ENCODE peak calls at places on chromosomes 16 and 17, in five cellular contexts. M, N, L, B and I are unnamed samples.

GRCh38 chr17:83106913-83107655 is 27.7 kb downstream of the METRNL start:
- DNase-seq in B (no peak), N (no peak), M (no peak), L (no peak), I (no peak)

GRCh38 chr16:4692460-4693295 is 684 bp upstream of the NUDT16L1 start:
- DNase-seq in N (no peak), M (no peak), B (no peak), L (no peak), I (peak)

GRCh38 chr16:85384831-85385462 is 228.2 kb upstream of the GSE1 start:
- DNase-seq in N (no peak), B (peak), M (no peak), L (no peak), I (peak)

GRCh38 chr17:56203430-56203829 is 50.2 kb downstream of the ANKFN1 start:
- DNase-seq in B (no peak), M (peak), L (no peak), N (no peak), I (no peak)

GRCh38 chr16:53744449-53744848 is 40.5 kb downstream of the FTO start:
- DNase-seq in L (no peak), B (no peak), N (no peak), M (no peak), I (no peak)

GRCh38 chr16:56514845-56515244 is 5.0 kb downstream of the BBS2 start:
- DNase-seq in N (no peak), B (no peak), L (no peak), M (no peak), I (no peak)

GRCh38 chr17:28928061-28928460 is 23.3 kb downstream of the PHF12 start:
- DNase-seq in B (no peak), L (no peak), M (no peak), N (no peak), I (no peak)

GRCh38 chr17:73757324-73757942 is 113.2 kb upstream of the SDK2 start:
- DNase-seq in N (no peak), M (no peak), L (no peak), B (no peak), I (no peak)

GRCh38 chr17:6668727-6669425 is 17.3 kb downstream of the C17orf100 start:
- DNase-seq in M (no peak), N (no peak), B (no peak), L (no peak), I (no peak)

GRCh38 chr17:17983776-17984175 is 11.1 kb downstream of the DRC3 start:
- DNase-seq in M (no peak), N (no peak), L (no peak), B (no peak), I (no peak)

GRCh38 chr16:68377667-68378420 is 67.0 kb downstream of the PRMT7 start:
- DNase-seq in B (no peak), L (no peak), M (no peak), N (no peak), I (no peak)

GRCh38 chr17:68707032-68707431 is 105.9 kb upstream of the FAM20A start:
- DNase-seq in M (no peak), B (no peak), N (no peak), L (no peak), I (no peak)

GRCh38 chr16:57304169-57305061 is 19.9 kb upstream of the PLLP start:
- DNase-seq in M (peak), N (no peak), B (peak), L (no peak), I (peak)

GRCh38 chr16:50276128-50276444 is 9.7 kb downstream of the ADCY7 start:
- DNase-seq in N (no peak), L (no peak), M (no peak), B (no peak), I (no peak)

GRCh38 chr17:17057057-17057551 is 14.8 kb downstream of the MPRIP start:
- DNase-seq in L (no peak), B (no peak), N (no peak), M (no peak), I (peak)

GRCh38 chr16:75029854-75030253 is 31.0 kb downstream of the ZNRF1 start:
- DNase-seq in N (peak), M (peak), B (no peak), L (no peak), I (peak)

GRCh38 chr16:2035431-2036199 is 8.9 kb downstream of the NHERF2 start:
- DNase-seq in L (no peak), B (peak), N (no peak), M (no peak), I (peak)

GRCh38 chr17:705863-706262 is 8.8 kb downstream of the VPS53 start:
- DNase-seq in M (no peak), B (no peak), N (no peak), L (no peak), I (no peak)

GRCh38 chr16:1477033-1477432 is 2.2 kb upstream of the CLCN7 start:
- DNase-seq in N (no peak), L (no peak), B (no peak), M (no peak), I (no peak)

GRCh38 chr17:77499699-77500435 is 359.1 kb downstream of the SEC14L1 start:
- DNase-seq in L (no peak), N (no peak), B (no peak), M (no peak), I (no peak)

GRCh38 chr16:28534542-28535373 is 4.0 kb downstream of the NUPR1 start:
- DNase-seq in M (no peak), L (no peak), N (no peak), B (peak), I (no peak)

GRCh38 chr17:15981208-15981607 is 18.3 kb downstream of the ZSWIM7 start:
- DNase-seq in N (no peak), B (no peak), M (peak), L (no peak), I (no peak)

GRCh38 chr17:4514206-4514605 is 15.5 kb downstream of the SPNS2 start:
- DNase-seq in N (no peak), B (no peak), M (no peak), L (no peak), I (peak)